ENCODE peak calls at places on chromosome 21, in seven cellular contexts. P is A172; J is effector CD8-positive, alpha-beta T cell; M is renal cortical epithelial cell; T is glomerular endothelial cell; C is NCI-H1092 treated with DMSO at 0.1 percent for 48 hours; D is ovary. A is an unnamed sample.
A peak's percentile ranks its signal among the peaks of the same experiment; 100 is the strongest.

GRCh38 chr21:41641821-41642368 is 125.0 kb downstream of the RIPK4 start:
- DNase-seq in P (peak; percentile 98), J (no peak), M (peak; percentile 86), T (no peak), C (no peak), D (peak; percentile 50), A (peak; percentile 32)

GRCh38 chr21:34688145-34688544 is 19.4 kb downstream of the CLIC6 start:
- DNase-seq in P (no peak), J (no peak), M (no peak), T (no peak), C (no peak), D (peak; percentile 66), A (peak; percentile 30)

GRCh38 chr21:32813265-32813903 is 41.8 kb upstream of the PAXBP1 start:
- DNase-seq in P (no peak), J (no peak), M (peak; percentile 63), T (no peak), C (no peak), D (peak; percentile 59), A (no peak)

GRCh38 chr21:8990326-8991087 is 1530.9 kb upstream of the TPTE start:
- DNase-seq in P (no peak), J (no peak), M (peak; percentile 3), T (no peak), C (no peak), D (no peak), A (no peak)

GRCh38 chr21:42063206-42063577 is 7.9 kb upstream of the UMODL1 start:
- DNase-seq in P (no peak), J (no peak), M (no peak), T (no peak), C (peak; percentile 86), D (no peak), A (no peak)

GRCh38 chr21:43728467-43729390 is 9.8 kb downstream of the PDXK start:
- DNase-seq in P (peak; percentile 99), J (peak; percentile 63), M (peak; percentile 92), T (peak; percentile 16), C (peak; percentile 85), D (peak; percentile 98), A (peak; percentile 95)

GRCh38 chr21:16534408-16535099 is 804.8 kb downstream of the USP25 start:
- DNase-seq in P (peak; percentile 79), J (no peak), M (peak; percentile 25), T (no peak), C (peak; percentile 77), D (peak; percentile 84), A (no peak)

GRCh38 chr21:43994085-43994484 is 18.0 kb upstream of the TRAPPC10 start:
- DNase-seq in P (no peak), J (no peak), M (no peak), T (no peak), C (no peak), D (no peak), A (no peak)

GRCh38 chr21:44375281-44375651 is 21.8 kb downstream of the TRPM2 start:
- DNase-seq in P (no peak), J (no peak), M (no peak), T (no peak), C (no peak), D (no peak), A (no peak)

GRCh38 chr21:29346281-29346680 is 47.6 kb downstream of the BACH1 start:
- DNase-seq in P (no peak), J (no peak), M (no peak), T (no peak), C (no peak), D (no peak), A (no peak)

GRCh38 chr21:45299026-45299863 is 11.6 kb upstream of the POFUT2 start:
- DNase-seq in P (no peak), J (no peak), M (no peak), T (no peak), C (no peak), D (peak; percentile 39), A (no peak)

GRCh38 chr21:35375115-35375514 is 326.0 kb upstream of the RUNX1 start:
- DNase-seq in P (peak; percentile 71), J (no peak), M (peak; percentile 55), T (peak; percentile 45), C (no peak), D (no peak), A (peak; percentile 25)

GRCh38 chr21:45163413-45164123 is 89.2 kb downstream of the ADARB1 start:
- DNase-seq in P (no peak), J (no peak), M (no peak), T (no peak), C (no peak), D (no peak), A (no peak)

GRCh38 chr21:18529253-18529652 is 125.7 kb upstream of the TMPRSS15 start:
- DNase-seq in P (peak; percentile 47), J (no peak), M (peak; percentile 1), T (peak; percentile 2), C (peak; percentile 83), D (no peak), A (no peak)

GRCh38 chr21:39867198-39867650 is at the start of gene PCP4:
- DNase-seq in P (peak; percentile 55), J (no peak), M (peak; percentile 18), T (no peak), C (peak; percentile 93), D (peak; percentile 28), A (peak; percentile 57)

GRCh38 chr21:39938086-39938611 is 70.9 kb downstream of the PCP4 start:
- DNase-seq in P (no peak), J (no peak), M (no peak), T (no peak), C (peak; percentile 60), D (no peak), A (no peak)

GRCh38 chr21:27572681-27573080 is 605.8 kb upstream of the ADAMTS5 start:
- DNase-seq in P (peak; percentile 58), J (no peak), M (peak; percentile 98), T (no peak), C (no peak), D (no peak), A (peak; percentile 99)

GRCh38 chr21:44771896-44772525 is 29.6 kb downstream of the UBE2G2 start:
- DNase-seq in P (no peak), J (no peak), M (no peak), T (no peak), C (no peak), D (no peak), A (no peak)

GRCh38 chr21:30408782-30409494 is 13.1 kb downstream of the KRTAP13-1 start:
- DNase-seq in P (peak; percentile 60), J (no peak), M (peak; percentile 22), T (no peak), C (peak; percentile 93), D (no peak), A (peak; percentile 6)

GRCh38 chr21:33115586-33116541 is 45.9 kb downstream of the OLIG1 start:
- DNase-seq in P (no peak), J (no peak), M (no peak), T (no peak), C (no peak), D (no peak), A (no peak)

GRCh38 chr21:35026617-35027557 is 22.2 kb downstream of the RUNX1 start:
- DNase-seq in P (peak; percentile 31), J (peak; percentile 51), M (peak; percentile 49), T (no peak), C (no peak), D (peak; percentile 21), A (no peak)

GRCh38 chr21:44735821-44736220 is 24.4 kb upstream of the TSPEAR start:
- DNase-seq in P (no peak), J (no peak), M (no peak), T (no peak), C (no peak), D (no peak), A (no peak)

GRCh38 chr21:32306021-32306780 is 7.5 kb downstream of the MRAP start:
- DNase-seq in P (no peak), J (no peak), M (no peak), T (no peak), C (no peak), D (no peak), A (no peak)

GRCh38 chr21:33281101-33281652 is 15.0 kb downstream of the IL10RB start:
- DNase-seq in P (no peak), J (no peak), M (no peak), T (no peak), C (no peak), D (no peak), A (no peak)

GRCh38 chr21:46252840-46253239 is 24.3 kb upstream of the LSS start:
- DNase-seq in P (no peak), J (no peak), M (no peak), T (no peak), C (no peak), D (no peak), A (no peak)

A was measured in kidney glomerular epithelial cell.